ENCODE peak calls at places on chromosomes 7 and 10, in four cellular contexts. R is HL-60, D is K562, H is GM12878. S is an unnamed sample.

GRCh38 chr7:142795339-142795863 is 24.6 kb downstream of the PRSS2 start:
- DNase-seq in R (no peak), D (no peak), H (no peak), S (no peak)

GRCh38 chr7:127798769-127799372 is 146.9 kb downstream of the SND1 start:
- DNase-seq in R (no peak), D (no peak), H (no peak), S (no peak)

GRCh38 chr7:129886184-129886817 is 66.5 kb downstream of the UBE2H start:
- DNase-seq in R (no peak), D (no peak), H (no peak), S (no peak)

GRCh38 chr10:116589911-116590310 is 848 bp upstream of the PNLIPRP1 start:
- DNase-seq in R (no peak), D (no peak), H (no peak), S (no peak)

GRCh38 chr7:140249036-140249806 is 72.4 kb upstream of the KDM7A start:
- DNase-seq in R (no peak), D (no peak), H (no peak), S (no peak)

GRCh38 chr10:133357293-133358151 is at the start of gene FUOM:
- DNase-seq in R (peak), D (peak), H (no peak), S (peak)

GRCh38 chr7:91759205-91759863 is 121.2 kb downstream of the MTERF1 start:
- DNase-seq in R (no peak), D (no peak), H (no peak), S (no peak)

GRCh38 chr7:139990571-139990970 is 72.2 kb downstream of the PARP12 start:
- DNase-seq in R (no peak), D (no peak), H (no peak), S (no peak)

GRCh38 chr7:99504281-99504602 is 220 bp upstream of the ZKSCAN5 start:
- DNase-seq in R (peak), D (no peak), H (no peak), S (no peak)

GRCh38 chr7:75650062-75650461 is 88.7 kb downstream of the HIP1 start:
- DNase-seq in R (no peak), D (peak), H (no peak), S (no peak)

GRCh38 chr10:75283150-75284096 is 47.7 kb upstream of the COMTD1 start:
- DNase-seq in R (no peak), D (no peak), H (no peak), S (no peak)

GRCh38 chr10:30073045-30073766 is 13.8 kb upstream of the JCAD start:
- DNase-seq in R (no peak), D (no peak), H (no peak), S (no peak)

GRCh38 chr10:30074933-30075332 is 15.5 kb upstream of the JCAD start:
- DNase-seq in R (no peak), D (no peak), H (no peak), S (no peak)

GRCh38 chr10:30073767-30074060 is 14.3 kb upstream of the JCAD start:
- DNase-seq in R (no peak), D (no peak), H (no peak), S (no peak)

GRCh38 chr10:30075487-30075886 is 16.1 kb upstream of the JCAD start:
- DNase-seq in R (no peak), D (no peak), H (no peak), S (no peak)

DNA sequence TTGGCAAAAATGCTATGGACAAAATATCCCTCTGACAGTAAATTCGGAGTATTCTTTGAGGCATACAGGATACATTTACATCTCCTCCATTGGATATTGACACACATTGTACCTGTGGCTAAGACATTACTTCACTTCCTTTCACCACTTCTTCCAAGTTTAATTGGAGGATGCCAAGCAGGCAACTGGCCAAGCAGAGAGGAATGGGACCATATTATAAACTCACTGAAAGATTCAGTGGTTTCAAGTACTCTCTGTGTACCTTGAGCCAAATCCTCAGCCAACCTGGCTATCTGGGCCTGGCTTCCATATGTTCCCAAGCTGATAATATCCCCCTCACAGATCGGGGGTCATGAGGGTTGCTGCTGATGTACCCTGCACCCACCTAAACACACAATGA is 14.7 kb upstream of the JCAD start:
- DNase-seq in R (no peak), D (no peak), H (no peak), S (no peak)
- TF ChIP-seq SPI1 in R (no peak), D (no peak), H (no peak), S (no peak)

DNA sequence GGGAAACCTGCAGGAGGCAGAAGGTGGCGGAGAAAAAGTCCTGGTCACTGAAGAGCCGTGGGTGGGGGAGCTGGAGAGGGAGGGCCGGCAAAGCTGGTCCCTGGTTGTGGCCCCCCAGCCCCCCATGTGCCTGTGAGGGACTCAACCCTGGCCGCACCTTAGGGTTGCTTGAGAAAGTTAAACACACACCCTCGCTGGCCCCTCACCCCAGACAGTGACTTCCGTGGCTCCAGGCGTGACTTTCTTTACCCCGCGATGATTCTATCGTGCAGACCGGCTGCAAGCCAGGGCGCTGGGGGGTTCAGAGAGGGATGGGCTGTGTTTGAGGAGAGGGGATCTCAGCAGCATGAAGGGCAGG is 447.6 kb upstream of the FOXK1 start:
- DNase-seq in R (no peak), D (no peak), H (no peak), S (no peak)
- TF ChIP-seq SPI1 in R (no peak), D (no peak), H (no peak), S (no peak)

GRCh38 chr10:131963350-131963749 is 18.4 kb downstream of the BNIP3 start:
- DNase-seq in R (no peak), D (no peak), H (no peak), S (no peak)

GRCh38 chr10:131963811-131964210 is 17.9 kb downstream of the BNIP3 start:
- DNase-seq in R (no peak), D (no peak), H (no peak), S (no peak)

GRCh38 chr10:131961047-131961776 is 20.5 kb downstream of the BNIP3 start:
- DNase-seq in R (no peak), D (no peak), H (no peak), S (no peak)

GRCh38 chr10:131960631-131961046 is 21.1 kb downstream of the BNIP3 start:
- DNase-seq in R (no peak), D (no peak), H (no peak), S (no peak)

GRCh38 chr10:131961777-131962450 is 19.8 kb downstream of the BNIP3 start:
- DNase-seq in R (no peak), D (no peak), H (no peak), S (no peak)
- TF ChIP-seq SPI1 in R (no peak), D (no peak), H (no peak), S (no peak)

GRCh38 chr7:36192050-36192824 is 39.2 kb downstream of the EEPD1 start:
- DNase-seq in R (peak), D (no peak), H (peak), S (no peak)
- TF ChIP-seq SPI1 in R (peak), D (no peak), H (no peak), S (no peak)

S was measured in GM12891.